ENCODE peak calls at places on chromosomes 12 and 14, in four cellular contexts. F, R, T and O are unnamed samples.

GRCh38 chr12:55708695-55709233 is 1.1 kb upstream of the ITGA7 start:
- DNase-seq in F (no peak), R (no peak), T (no peak), O (no peak)

GRCh38 chr12:104622942-104623341 is 166.2 kb downstream of the CHST11 start:
- DNase-seq in F (no peak), R (no peak), T (no peak), O (no peak)

GRCh38 chr14:24240110-24240918 is 2.1 kb downstream of the TINF2 start:
- DNase-seq in F (no peak), R (no peak), T (no peak), O (no peak)

GRCh38 chr12:22919883-22920282 is 294.9 kb downstream of the ETNK1 start:
- DNase-seq in F (no peak), R (no peak), T (no peak), O (no peak)

GRCh38 chr12:49920241-49920914 is 16.7 kb upstream of the FAIM2 start:
- DNase-seq in F (no peak), R (no peak), T (peak; percentile 33), O (no peak)

GRCh38 chr14:69038449-69039286 is 59.6 kb upstream of the ACTN1 start:
- DNase-seq in F (no peak), R (no peak), T (no peak), O (no peak)

GRCh38 chr14:21852061-21852664 is 178.5 kb upstream of the OR4E1 start:
- DNase-seq in F (peak; percentile 4), R (peak; percentile 16), T (peak; percentile 47), O (peak; percentile 45)

GRCh38 chr14:32809255-32809654 is 129.4 kb upstream of the NPAS3 start:
- DNase-seq in F (no peak), R (no peak), T (no peak), O (no peak)

GRCh38 chr12:54716284-54716683 is 68.1 kb upstream of the DCD start:
- DNase-seq in F (no peak), R (no peak), T (no peak), O (no peak)

DNA sequence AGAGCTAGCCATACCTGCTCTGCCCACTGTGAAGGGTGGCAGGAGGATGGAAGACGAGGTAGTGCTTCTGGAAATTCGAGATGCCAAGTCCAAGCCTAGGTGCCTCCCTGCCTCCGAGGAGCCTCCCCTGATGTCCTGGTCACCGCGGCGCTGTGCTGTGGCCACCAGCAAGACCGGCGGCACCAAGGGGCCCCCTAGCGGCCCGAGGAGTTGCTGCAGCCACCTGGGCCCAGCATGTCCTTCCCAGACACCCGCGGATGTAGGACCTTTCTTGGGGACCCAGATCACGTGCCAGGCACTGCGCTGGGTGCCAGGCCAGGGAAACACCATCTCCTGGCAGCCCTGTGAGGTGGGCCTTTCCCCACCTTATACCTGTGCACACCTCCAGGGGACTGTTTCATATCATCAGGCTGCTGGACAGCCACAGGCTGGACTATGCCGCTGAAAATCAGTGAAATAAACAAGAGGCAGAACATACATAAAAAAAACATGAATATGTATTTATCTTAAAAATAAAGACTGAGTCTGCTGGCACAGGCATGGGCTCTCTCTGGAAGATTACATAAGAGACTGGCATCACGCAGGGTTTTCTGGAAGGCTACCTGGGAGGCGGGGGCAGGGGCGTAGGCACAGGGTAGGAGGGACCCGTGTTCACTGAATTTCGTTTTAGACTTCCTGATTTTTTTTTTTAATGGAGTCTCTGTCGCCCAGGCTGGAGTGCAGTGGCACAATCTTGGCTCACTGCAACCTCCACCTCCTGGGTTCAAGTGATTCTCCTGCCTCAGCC is 15.9 kb upstream of the HHIPL1 start:
- DNase-seq in F (peak; percentile 79), R (peak; percentile 61), T (peak; percentile 18), O (peak; percentile 30)
- TF ChIP-seq POLR2AphosphoS5 in F (no peak), R (no peak), T (no peak), O (no peak)

DNA sequence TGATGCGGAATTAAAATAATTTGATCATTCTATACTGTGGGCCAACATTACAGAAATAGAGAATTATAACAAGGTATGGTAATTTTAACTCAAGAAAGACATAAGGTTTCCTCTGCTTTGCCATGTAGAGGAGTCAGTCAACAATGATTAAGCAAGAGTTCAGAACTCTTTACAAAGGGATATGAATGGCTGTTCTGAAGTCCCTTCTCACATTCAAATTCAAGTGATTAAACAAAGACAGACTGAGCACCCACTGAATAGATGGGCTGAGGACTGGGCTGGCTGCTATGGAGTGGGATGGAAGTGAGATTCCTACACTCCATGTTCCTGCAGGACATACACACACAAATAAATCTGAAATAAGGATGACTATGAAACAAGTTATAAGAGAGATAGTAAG is 199.0 kb upstream of the GRIP1 start:
- DNase-seq in F (no peak), R (no peak), T (no peak), O (no peak)
- TF ChIP-seq SIN3A in F (no peak), R (no peak), T (no peak), O (no peak)

DNA sequence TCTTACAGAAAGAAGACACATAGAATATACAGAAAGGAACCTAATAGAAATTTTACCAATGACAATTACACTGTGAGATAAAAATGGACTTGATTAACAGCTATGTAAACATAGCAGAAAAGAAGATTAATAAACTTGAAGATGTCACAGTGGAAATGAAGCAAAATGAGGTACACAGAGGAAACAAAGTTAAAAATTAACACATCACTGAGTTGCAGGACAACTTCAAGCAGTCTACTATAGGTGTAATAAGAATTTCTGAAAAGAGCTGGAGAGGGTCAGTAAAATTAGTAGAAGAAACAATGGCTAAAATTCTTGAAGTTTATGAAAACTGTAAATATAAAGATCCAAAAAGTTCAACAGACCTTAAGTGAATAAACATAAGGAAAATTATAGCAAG is 738.7 kb downstream of the C12orf50 start:
- DNase-seq in F (no peak), R (no peak), T (no peak), O (no peak)
- TF ChIP-seq TCF7L2 in F (no peak), R (no peak), T (no peak), O (no peak)

GRCh38 chr12:132210223-132211055 is 66.2 kb downstream of the NOC4L start:
- DNase-seq in F (no peak), R (no peak), T (no peak), O (no peak)

GRCh38 chr12:132213359-132214160 is 69.3 kb downstream of the NOC4L start:
- DNase-seq in F (no peak), R (no peak), T (no peak), O (no peak)

GRCh38 chr12:132209654-132210222 is 65.5 kb downstream of the NOC4L start:
- DNase-seq in F (no peak), R (no peak), T (no peak), O (no peak)

GRCh38 chr12:132211326-132211725 is 67.1 kb downstream of the NOC4L start:
- DNase-seq in F (no peak), R (no peak), T (no peak), O (no peak)

DNA sequence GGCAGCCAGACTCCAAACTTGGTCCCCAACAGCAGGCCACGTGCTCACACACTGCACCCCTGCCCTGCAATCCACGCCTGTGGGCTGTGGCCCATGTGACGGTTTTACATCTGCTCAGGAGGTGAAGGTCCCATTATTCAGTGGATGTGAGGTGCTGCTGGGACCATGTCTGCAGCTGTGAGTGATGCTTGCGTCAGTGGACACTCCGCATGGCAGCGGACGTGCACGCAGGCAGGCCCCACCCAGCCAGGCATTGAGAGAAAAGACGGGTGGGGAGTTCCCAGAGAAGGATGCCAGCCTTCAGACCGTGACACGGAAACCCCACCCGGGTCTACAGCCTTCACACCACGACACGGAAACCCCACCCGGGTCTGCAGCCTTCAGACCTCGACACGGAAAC is 67.6 kb downstream of the NOC4L start:
- DNase-seq in F (no peak), R (no peak), T (no peak), O (no peak)
- TF ChIP-seq POLR2AphosphoS5 in F (no peak), R (no peak), T (no peak), O (no peak)

GRCh38 chr12:113918306-113918705 is 47.8 kb downstream of the RBM19 start:
- DNase-seq in F (no peak), R (no peak), T (no peak), O (no peak)

GRCh38 chr12:113919791-113920190 is 46.3 kb downstream of the RBM19 start:
- DNase-seq in F (no peak), R (no peak), T (no peak), O (no peak)

GRCh38 chr12:113924341-113924740 is 41.8 kb downstream of the RBM19 start:
- DNase-seq in F (no peak), R (no peak), T (no peak), O (no peak)

GRCh38 chr12:113926792-113927191 is 39.3 kb downstream of the RBM19 start:
- DNase-seq in F (no peak), R (no peak), T (no peak), O (no peak)

GRCh38 chr12:113923251-113923650 is 42.9 kb downstream of the RBM19 start:
- DNase-seq in F (no peak), R (no peak), T (no peak), O (no peak)
- TF ChIP-seq SIN3A in F (no peak), R (no peak), T (no peak), O (no peak)

GRCh38 chr12:19456176-19456575 is 16.9 kb downstream of the AEBP2 start:
- DNase-seq in F (no peak), R (no peak), T (no peak), O (no peak)
- TF ChIP-seq TCF7L2 in F (no peak), R (no peak), T (no peak), O (no peak)